ENCODE peak calls at places on chromosomes 16 and 17, in four cellular contexts. One of them, this sample, is unnamed.

GRCh38 chr17:57923182-57923872 is 31.9 kb downstream of the CUEDC1 start:
- DNase-seq in stimulated activated naive CD4-positive, alpha-beta T cell treated with Interleukin-2 at 50 U/mL for 16 hours: no peak
- DNase-seq in NCI-H510A treated with DMSO at 0.1 percent for 48 hours: no peak
- DNase-seq in fibroblast of the conjunctiva: no peak
- DNase-seq in this sample: no peak

GRCh38 chr16:48914070-48914469 is 304.1 kb upstream of the N4BP1 start:
- DNase-seq in stimulated activated naive CD4-positive, alpha-beta T cell treated with Interleukin-2 at 50 U/mL for 16 hours: no peak
- DNase-seq in NCI-H510A treated with DMSO at 0.1 percent for 48 hours: no peak
- DNase-seq in fibroblast of the conjunctiva: no peak
- DNase-seq in this sample: no peak

GRCh38 chr16:83781-84615 is 6.0 kb downstream of the MPG start:
- DNase-seq in stimulated activated naive CD4-positive, alpha-beta T cell treated with Interleukin-2 at 50 U/mL for 16 hours: no peak
- DNase-seq in NCI-H510A treated with DMSO at 0.1 percent for 48 hours: peak
- DNase-seq in fibroblast of the conjunctiva: no peak
- DNase-seq in this sample: no peak

GRCh38 chr16:70018254-70018653 is 67.1 kb downstream of the CLEC18A start:
- DNase-seq in stimulated activated naive CD4-positive, alpha-beta T cell treated with Interleukin-2 at 50 U/mL for 16 hours: peak
- DNase-seq in NCI-H510A treated with DMSO at 0.1 percent for 48 hours: peak
- DNase-seq in fibroblast of the conjunctiva: peak
- DNase-seq in this sample: peak

GRCh38 chr17:8001976-8002645 is at the start of gene GUCY2D:
- DNase-seq in stimulated activated naive CD4-positive, alpha-beta T cell treated with Interleukin-2 at 50 U/mL for 16 hours: no peak
- DNase-seq in NCI-H510A treated with DMSO at 0.1 percent for 48 hours: no peak
- DNase-seq in fibroblast of the conjunctiva: no peak
- DNase-seq in this sample: no peak

GRCh38 chr17:12545877-12546513 is 119.7 kb upstream of the MYOCD start:
- DNase-seq in stimulated activated naive CD4-positive, alpha-beta T cell treated with Interleukin-2 at 50 U/mL for 16 hours: no peak
- DNase-seq in NCI-H510A treated with DMSO at 0.1 percent for 48 hours: peak
- DNase-seq in fibroblast of the conjunctiva: peak
- DNase-seq in this sample: peak

GRCh38 chr17:14205992-14206461 is 30.6 kb downstream of the CDRT15 start:
- DNase-seq in stimulated activated naive CD4-positive, alpha-beta T cell treated with Interleukin-2 at 50 U/mL for 16 hours: peak
- DNase-seq in NCI-H510A treated with DMSO at 0.1 percent for 48 hours: no peak
- DNase-seq in fibroblast of the conjunctiva: no peak
- DNase-seq in this sample: no peak

GRCh38 chr17:2054262-2054739 is 602 bp upstream of the HIC1 start:
- DNase-seq in stimulated activated naive CD4-positive, alpha-beta T cell treated with Interleukin-2 at 50 U/mL for 16 hours: peak
- DNase-seq in NCI-H510A treated with DMSO at 0.1 percent for 48 hours: peak
- DNase-seq in fibroblast of the conjunctiva: no peak
- DNase-seq in this sample: no peak

GRCh38 chr17:38604479-38605229 is 1.1 kb downstream of the SRCIN1 start:
- DNase-seq in stimulated activated naive CD4-positive, alpha-beta T cell treated with Interleukin-2 at 50 U/mL for 16 hours: peak
- DNase-seq in NCI-H510A treated with DMSO at 0.1 percent for 48 hours: no peak
- DNase-seq in fibroblast of the conjunctiva: no peak
- DNase-seq in this sample: peak

GRCh38 chr17:55416470-55417052 is 5.1 kb downstream of the MMD start:
- DNase-seq in stimulated activated naive CD4-positive, alpha-beta T cell treated with Interleukin-2 at 50 U/mL for 16 hours: no peak
- DNase-seq in NCI-H510A treated with DMSO at 0.1 percent for 48 hours: no peak
- DNase-seq in fibroblast of the conjunctiva: no peak
- DNase-seq in this sample: no peak

GRCh38 chr17:18960803-18961511 is 9.0 kb downstream of the SLC5A10 start:
- DNase-seq in stimulated activated naive CD4-positive, alpha-beta T cell treated with Interleukin-2 at 50 U/mL for 16 hours: peak
- DNase-seq in NCI-H510A treated with DMSO at 0.1 percent for 48 hours: peak
- DNase-seq in fibroblast of the conjunctiva: peak
- DNase-seq in this sample: peak

GRCh38 chr16:2095315-2095853 is 40.3 kb downstream of the PKD1 start:
- DNase-seq in stimulated activated naive CD4-positive, alpha-beta T cell treated with Interleukin-2 at 50 U/mL for 16 hours: no peak
- DNase-seq in NCI-H510A treated with DMSO at 0.1 percent for 48 hours: no peak
- DNase-seq in fibroblast of the conjunctiva: no peak
- DNase-seq in this sample: peak

GRCh38 chr17:80793851-80794267 is 197.8 kb upstream of the CHMP6 start:
- DNase-seq in stimulated activated naive CD4-positive, alpha-beta T cell treated with Interleukin-2 at 50 U/mL for 16 hours: no peak
- DNase-seq in NCI-H510A treated with DMSO at 0.1 percent for 48 hours: no peak
- DNase-seq in fibroblast of the conjunctiva: peak
- DNase-seq in this sample: no peak

This sample was measured in hepatocyte.